ENCODE peak calls at places on chromosome 15, in six cellular contexts. U is cardiac muscle cell, J is PC-9, G is stomach, N is fibroblast of lung, K is upper lobe of right lung. W is an unnamed sample.

GRCh38 chr15:78033864-78034263 is 43.6 kb downstream of the TBC1D2B start:
- DNase-seq in N (peak; percentile 46), G (peak; percentile 43), J (no peak), U (no peak), K (no peak), W (no peak)

GRCh38 chr15:42577514-42578031 is 2.2 kb downstream of the STARD9 start:
- DNase-seq in U (no peak), K (no peak), J (no peak), N (peak; percentile 91), G (no peak), W (no peak)

GRCh38 chr15:40340038-40340739 is 550 bp downstream of the CCDC9B start:
- DNase-seq in N (peak; percentile 76), K (peak; percentile 81), G (peak; percentile 70), J (no peak), U (peak; percentile 76), W (peak; percentile 76)

GRCh38 chr15:70152070-70152480 is 54.4 kb upstream of the TLE3 start:
- DNase-seq in N (no peak), J (no peak), K (no peak), G (peak; percentile 75), U (no peak), W (no peak)

GRCh38 chr15:78265752-78266224 is 1.4 kb downstream of the DNAJA4 start:
- DNase-seq in N (peak; percentile 53), U (peak; percentile 78), G (no peak), K (no peak), J (no peak), W (no peak)

GRCh38 chr15:39869858-39870515 is 50.1 kb downstream of the GPR176 start:
- DNase-seq in G (no peak), U (no peak), K (no peak), J (no peak), N (peak; percentile 49), W (no peak)

GRCh38 chr15:80710635-80711553 is 15.8 kb downstream of the ABHD17C start:
- DNase-seq in G (no peak), K (no peak), N (no peak), J (no peak), U (no peak), W (no peak)

GRCh38 chr15:31212286-31212685 is 110.8 kb upstream of the TRPM1 start:
- DNase-seq in U (no peak), K (no peak), G (no peak), N (peak; percentile 37), J (no peak), W (no peak)

GRCh38 chr15:65423150-65423976 is 616 bp upstream of the IGDCC4 start:
- DNase-seq in G (no peak), N (no peak), K (peak; percentile 48), J (no peak), U (no peak), W (no peak)

GRCh38 chr15:62964251-62964650 is 78.3 kb upstream of the TPM1 start:
- DNase-seq in U (no peak), J (no peak), K (no peak), G (no peak), N (peak; percentile 30), W (no peak)

GRCh38 chr15:96361309-96362000 is 31.0 kb downstream of the NR2F2 start:
- DNase-seq in K (no peak), J (no peak), U (no peak), N (no peak), G (no peak), W (no peak)

GRCh38 chr15:92968926-92969664 is 69.0 kb downstream of the CHD2 start:
- DNase-seq in J (no peak), K (no peak), U (no peak), G (no peak), N (no peak), W (no peak)

GRCh38 chr15:56428821-56429458 is 36.0 kb downstream of the MNS1 start:
- DNase-seq in N (peak; percentile 58), G (no peak), U (peak; percentile 19), J (no peak), K (no peak), W (no peak)

GRCh38 chr15:100997442-100997841 is 78.3 kb downstream of the LRRK1 start:
- DNase-seq in N (peak; percentile 47), U (no peak), G (no peak), K (no peak), J (no peak), W (no peak)

GRCh38 chr15:28022181-28022580 is 76.9 kb downstream of the OCA2 start:
- DNase-seq in K (no peak), N (no peak), U (no peak), J (no peak), G (no peak), W (no peak)

GRCh38 chr15:66928101-66928500 is 137.3 kb upstream of the SMAD3 start:
- DNase-seq in G (no peak), N (no peak), U (no peak), J (no peak), K (no peak), W (no peak)
- TF ChIP-seq CTCF in G (no peak), N (no peak), U (no peak), J (no peak), K (no peak), W (no peak)

GRCh38 chr15:99503411-99503810 is 62.4 kb upstream of the MEF2A start:
- DNase-seq in G (no peak), N (no peak), U (no peak), K (no peak), J (no peak), W (no peak)

GRCh38 chr15:99504071-99504822 is 61.5 kb upstream of the MEF2A start:
- DNase-seq in G (no peak), K (no peak), J (no peak), N (no peak), U (no peak), W (no peak)

GRCh38 chr15:99504823-99505551 is 60.8 kb upstream of the MEF2A start:
- DNase-seq in K (no peak), U (no peak), J (no peak), G (no peak), N (peak; percentile 24), W (no peak)

GRCh38 chr15:99502182-99502581 is 63.6 kb upstream of the MEF2A start:
- DNase-seq in J (no peak), K (no peak), U (no peak), N (no peak), G (no peak), W (no peak)

GRCh38 chr15:99502661-99503060 is 63.1 kb upstream of the MEF2A start:
- DNase-seq in K (no peak), N (no peak), U (no peak), G (no peak), J (no peak), W (no peak)
- H3K4me1 ChIP-seq in K (peaks cover 12% of the 10 kb centered on the region), N (peaks cover 5% of the 10 kb centered on the region), U (no peaks in the 10 kb centered on the region), G (peaks cover 5% of the 10 kb centered on the region), J (peaks cover 3% of the 10 kb centered on the region), W (peaks cover 10% of the 10 kb centered on the region)

DNA sequence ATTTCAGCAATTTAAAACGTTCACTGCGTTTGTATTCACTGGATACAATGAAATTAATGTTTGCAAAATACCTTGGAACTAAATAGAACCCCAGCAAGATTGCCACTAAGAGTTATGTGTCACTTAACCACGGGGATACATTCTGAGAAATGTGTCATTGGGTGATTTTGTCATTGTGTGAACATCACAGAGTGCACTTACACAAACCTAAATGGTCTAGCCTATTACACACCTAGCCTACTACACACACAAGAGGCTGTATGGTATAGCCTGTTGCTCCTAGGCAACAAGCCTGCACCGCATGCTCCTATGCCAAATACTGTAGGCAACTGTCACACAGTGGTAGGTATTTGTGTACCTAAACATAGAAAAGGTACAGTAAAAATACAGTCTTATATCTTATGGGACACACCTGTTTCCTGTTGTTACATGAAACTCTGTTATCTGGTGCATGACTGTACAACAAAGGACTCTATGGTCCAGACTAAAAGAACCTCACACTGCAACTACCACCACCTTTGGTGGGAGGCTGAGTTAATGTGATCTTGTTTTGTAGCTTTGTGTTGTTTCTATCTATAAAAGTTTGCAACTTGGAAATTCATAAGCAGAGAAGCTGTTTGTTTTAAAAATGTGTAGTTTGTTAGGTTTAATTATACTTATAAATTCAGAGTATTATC is 92.2 kb upstream of the NTRK3 start:
- DNase-seq in K (no peak), U (no peak), J (no peak), G (no peak), N (no peak), W (no peak)
- H3K4me3 ChIP-seq in K (no peak overlapping the region), U (no peak overlapping the region), J (no peak overlapping the region), G (no peak overlapping the region), N (no peak overlapping the region), W (no peak overlapping the region)

DNA sequence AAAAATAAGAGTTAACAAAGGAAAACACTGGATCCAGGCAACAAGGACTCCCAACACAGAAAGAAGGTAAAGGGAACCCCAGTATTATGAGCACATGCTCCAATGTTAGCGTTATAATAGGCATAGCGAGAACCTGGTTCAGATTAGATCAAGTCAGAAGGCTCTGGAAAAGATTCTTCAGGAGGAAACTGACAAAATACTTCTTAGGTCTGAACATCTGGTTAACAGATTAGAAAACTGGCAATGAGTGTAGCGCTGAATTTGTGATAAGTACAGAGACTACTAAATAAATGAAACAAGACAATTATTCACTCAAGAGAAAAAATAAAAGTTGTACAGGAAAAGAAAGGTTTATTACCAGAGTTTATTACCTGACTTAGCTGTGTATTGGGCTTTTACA is 146.1 kb downstream of the DPH6 start:
- DNase-seq in G (no peak), N (no peak), K (no peak), J (no peak), U (no peak), W (no peak)
- TF ChIP-seq CTCF in G (no peak), N (no peak), K (no peak), J (no peak), U (no peak), W (no peak)

GRCh38 chr15:44713006-44713966 is 2.0 kb downstream of the B2M start:
- DNase-seq in K (no peak), J (no peak), G (no peak), N (peak; percentile 53), U (no peak), W (no peak)
- H3K4me1 ChIP-seq in K (peaks cover 47% of the 10 kb centered on the region), J (peaks cover under 1% of the 10 kb centered on the region), G (peaks cover 30% of the 10 kb centered on the region), N (peaks cover 2% of the 10 kb centered on the region), U (peaks cover 31% of the 10 kb centered on the region), W (peaks cover 7% of the 10 kb centered on the region)

DNA sequence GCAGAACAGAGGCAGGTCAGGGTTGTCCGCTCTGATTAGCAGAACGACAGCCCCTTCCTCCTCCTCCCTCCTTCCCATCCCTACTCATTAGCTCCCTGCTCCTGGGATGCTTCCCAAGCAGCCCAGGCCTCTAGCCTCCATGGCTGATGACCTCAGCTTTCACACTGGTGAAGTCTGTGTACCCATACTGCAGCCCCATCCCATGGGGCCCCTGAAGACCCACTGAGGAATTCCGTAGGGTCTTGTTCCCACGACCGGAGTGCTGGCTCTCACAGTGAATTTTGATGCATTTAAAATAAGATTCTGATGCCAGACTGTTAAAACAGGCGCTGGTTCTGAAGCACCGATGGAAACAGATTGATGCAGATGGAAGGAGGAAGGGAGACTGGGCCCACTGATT is 36.1 kb downstream of the GOLGA6A start:
- DNase-seq in J (no peak), U (no peak), K (no peak), G (no peak), N (no peak), W (no peak)
- H3K4me3 ChIP-seq in J (no peak overlapping the region), U (no peak overlapping the region), K (no peak overlapping the region), G (no peak overlapping the region), N (no peak overlapping the region), W (no peak overlapping the region)

GRCh38 chr15:74839526-74840395 is 3.2 kb downstream of the ULK3 start:
- DNase-seq in J (no peak), U (no peak), K (no peak), G (no peak), N (no peak), W (no peak)
- TF ChIP-seq CTCF in J (no peak), U (no peak), K (no peak), G (no peak), N (no peak), W (no peak)